ENCODE peak calls at places on chromosomes 4 and X, in four cellular contexts. One of them, this sample, is unnamed.
A peak's percentile ranks its signal among the peaks of the same experiment; 100 is the strongest.

GRCh38 chrX:31279359-31279758 is 207.5 kb upstream of the FTHL17 start:
- DNase-seq in stimulated activated naive B cell treated with anti-CD40 and anti-IgM and Interleukin-4, amounts not matched to agents 10 μg/mL and 1 μg/mL and 100 μg/mL, for 72 hours: no peak
- DNase-seq in hippocampal formation: no peak
- DNase-seq in progenitor cell of endocrine pancreas: no peak
- DNase-seq in this sample: peak; percentile 90

GRCh38 chrX:154840856-154841255 is 6.4 kb upstream of the SMIM9 start:
- DNase-seq in stimulated activated naive B cell treated with anti-CD40 and anti-IgM and Interleukin-4, amounts not matched to agents 10 μg/mL and 1 μg/mL and 100 μg/mL, for 72 hours: no peak
- DNase-seq in hippocampal formation: peak; percentile 1
- DNase-seq in progenitor cell of endocrine pancreas: no peak
- DNase-seq in this sample: peak; percentile 43

GRCh38 chrX:30282527-30282926 is 26.7 kb downstream of the NR0B1 start:
- DNase-seq in stimulated activated naive B cell treated with anti-CD40 and anti-IgM and Interleukin-4, amounts not matched to agents 10 μg/mL and 1 μg/mL and 100 μg/mL, for 72 hours: no peak
- DNase-seq in hippocampal formation: no peak
- DNase-seq in progenitor cell of endocrine pancreas: no peak
- DNase-seq in this sample: peak; percentile 55

GRCh38 chrX:66872771-66873170 is 233.9 kb upstream of the EDA2R start:
- DNase-seq in stimulated activated naive B cell treated with anti-CD40 and anti-IgM and Interleukin-4, amounts not matched to agents 10 μg/mL and 1 μg/mL and 100 μg/mL, for 72 hours: no peak
- DNase-seq in hippocampal formation: no peak
- DNase-seq in progenitor cell of endocrine pancreas: no peak
- DNase-seq in this sample: no peak

GRCh38 chrX:151973851-151974335 is 583 bp downstream of the GABRE start:
- DNase-seq in stimulated activated naive B cell treated with anti-CD40 and anti-IgM and Interleukin-4, amounts not matched to agents 10 μg/mL and 1 μg/mL and 100 μg/mL, for 72 hours: no peak
- DNase-seq in hippocampal formation: no peak
- DNase-seq in progenitor cell of endocrine pancreas: no peak
- DNase-seq in this sample: peak; percentile 26

GRCh38 chr4:139934336-139934735 is 219.6 kb downstream of the MAML3 start:
- DNase-seq in stimulated activated naive B cell treated with anti-CD40 and anti-IgM and Interleukin-4, amounts not matched to agents 10 μg/mL and 1 μg/mL and 100 μg/mL, for 72 hours: no peak
- DNase-seq in hippocampal formation: no peak
- DNase-seq in progenitor cell of endocrine pancreas: no peak
- DNase-seq in this sample: peak; percentile 16

GRCh38 chrX:70479197-70479969 is 34.7 kb downstream of the DLG3 start:
- DNase-seq in stimulated activated naive B cell treated with anti-CD40 and anti-IgM and Interleukin-4, amounts not matched to agents 10 μg/mL and 1 μg/mL and 100 μg/mL, for 72 hours: no peak
- DNase-seq in hippocampal formation: no peak
- DNase-seq in progenitor cell of endocrine pancreas: no peak
- DNase-seq in this sample: peak; percentile 78

GRCh38 chr4:18686338-18687039 is 664.9 kb upstream of the LCORL start:
- DNase-seq in stimulated activated naive B cell treated with anti-CD40 and anti-IgM and Interleukin-4, amounts not matched to agents 10 μg/mL and 1 μg/mL and 100 μg/mL, for 72 hours: no peak
- DNase-seq in hippocampal formation: no peak
- DNase-seq in progenitor cell of endocrine pancreas: no peak
- DNase-seq in this sample: no peak

GRCh38 chr4:17688011-17688441 is 73.6 kb downstream of the MED28 start:
- DNase-seq in stimulated activated naive B cell treated with anti-CD40 and anti-IgM and Interleukin-4, amounts not matched to agents 10 μg/mL and 1 μg/mL and 100 μg/mL, for 72 hours: no peak
- DNase-seq in hippocampal formation: no peak
- DNase-seq in progenitor cell of endocrine pancreas: no peak
- DNase-seq in this sample: no peak

GRCh38 chr4:28179126-28179525 is 1318.5 kb downstream of the STIM2 start:
- DNase-seq in stimulated activated naive B cell treated with anti-CD40 and anti-IgM and Interleukin-4, amounts not matched to agents 10 μg/mL and 1 μg/mL and 100 μg/mL, for 72 hours: no peak
- DNase-seq in hippocampal formation: no peak
- DNase-seq in progenitor cell of endocrine pancreas: no peak
- DNase-seq in this sample: peak; percentile 15

GRCh38 chrX:24145340-24146186 is 4.0 kb upstream of the ZFX start:
- DNase-seq in stimulated activated naive B cell treated with anti-CD40 and anti-IgM and Interleukin-4, amounts not matched to agents 10 μg/mL and 1 μg/mL and 100 μg/mL, for 72 hours: no peak
- DNase-seq in hippocampal formation: no peak
- DNase-seq in progenitor cell of endocrine pancreas: no peak
- DNase-seq in this sample: peak; percentile 69

GRCh38 chr4:112287258-112287873 is 1.7 kb upstream of the TIFA start:
- DNase-seq in stimulated activated naive B cell treated with anti-CD40 and anti-IgM and Interleukin-4, amounts not matched to agents 10 μg/mL and 1 μg/mL and 100 μg/mL, for 72 hours: no peak
- DNase-seq in hippocampal formation: no peak
- DNase-seq in progenitor cell of endocrine pancreas: no peak
- DNase-seq in this sample: no peak

GRCh38 chrX:148874621-148875020 is 374.2 kb downstream of the AFF2 start:
- DNase-seq in stimulated activated naive B cell treated with anti-CD40 and anti-IgM and Interleukin-4, amounts not matched to agents 10 μg/mL and 1 μg/mL and 100 μg/mL, for 72 hours: no peak
- DNase-seq in hippocampal formation: no peak
- DNase-seq in progenitor cell of endocrine pancreas: no peak
- DNase-seq in this sample: no peak

GRCh38 chr4:176393306-176394013 is 73.7 kb downstream of the SPCS3 start:
- DNase-seq in stimulated activated naive B cell treated with anti-CD40 and anti-IgM and Interleukin-4, amounts not matched to agents 10 μg/mL and 1 μg/mL and 100 μg/mL, for 72 hours: no peak
- DNase-seq in hippocampal formation: no peak
- DNase-seq in progenitor cell of endocrine pancreas: no peak
- DNase-seq in this sample: no peak

GRCh38 chr4:83067058-83067639 is 32.2 kb downstream of the COPS4 start:
- DNase-seq in stimulated activated naive B cell treated with anti-CD40 and anti-IgM and Interleukin-4, amounts not matched to agents 10 μg/mL and 1 μg/mL and 100 μg/mL, for 72 hours: no peak
- DNase-seq in hippocampal formation: no peak
- DNase-seq in progenitor cell of endocrine pancreas: no peak
- DNase-seq in this sample: no peak

GRCh38 chr4:174423257-174423944 is 98.9 kb downstream of the HPGD start:
- DNase-seq in stimulated activated naive B cell treated with anti-CD40 and anti-IgM and Interleukin-4, amounts not matched to agents 10 μg/mL and 1 μg/mL and 100 μg/mL, for 72 hours: no peak
- DNase-seq in hippocampal formation: no peak
- DNase-seq in progenitor cell of endocrine pancreas: no peak
- DNase-seq in this sample: peak; percentile 99

GRCh38 chr4:125787707-125788106 is 473.0 kb downstream of the FAT4 start:
- DNase-seq in stimulated activated naive B cell treated with anti-CD40 and anti-IgM and Interleukin-4, amounts not matched to agents 10 μg/mL and 1 μg/mL and 100 μg/mL, for 72 hours: no peak
- DNase-seq in hippocampal formation: no peak
- DNase-seq in progenitor cell of endocrine pancreas: no peak
- DNase-seq in this sample: no peak

GRCh38 chrX:13428055-13428786 is 108.4 kb upstream of the ATXN3L start:
- DNase-seq in stimulated activated naive B cell treated with anti-CD40 and anti-IgM and Interleukin-4, amounts not matched to agents 10 μg/mL and 1 μg/mL and 100 μg/mL, for 72 hours: peak; percentile 16
- DNase-seq in hippocampal formation: no peak
- DNase-seq in progenitor cell of endocrine pancreas: no peak
- DNase-seq in this sample: peak; percentile 94

GRCh38 chrX:20224814-20225487 is 41.8 kb downstream of the RPS6KA3 start:
- DNase-seq in stimulated activated naive B cell treated with anti-CD40 and anti-IgM and Interleukin-4, amounts not matched to agents 10 μg/mL and 1 μg/mL and 100 μg/mL, for 72 hours: no peak
- DNase-seq in hippocampal formation: no peak
- DNase-seq in progenitor cell of endocrine pancreas: no peak
- DNase-seq in this sample: peak; percentile 32

GRCh38 chrX:108072746-108073145 is 18.6 kb downstream of the PSMD10 start:
- DNase-seq in stimulated activated naive B cell treated with anti-CD40 and anti-IgM and Interleukin-4, amounts not matched to agents 10 μg/mL and 1 μg/mL and 100 μg/mL, for 72 hours: no peak
- DNase-seq in hippocampal formation: no peak
- DNase-seq in progenitor cell of endocrine pancreas: no peak
- DNase-seq in this sample: no peak

GRCh38 chrX:130330706-130331105 is 9.0 kb upstream of the SLC25A14 start:
- DNase-seq in stimulated activated naive B cell treated with anti-CD40 and anti-IgM and Interleukin-4, amounts not matched to agents 10 μg/mL and 1 μg/mL and 100 μg/mL, for 72 hours: peak; percentile 16
- DNase-seq in hippocampal formation: peak; percentile 1
- DNase-seq in progenitor cell of endocrine pancreas: peak; percentile 29
- DNase-seq in this sample: peak; percentile 28

GRCh38 chr4:30605616-30606015 is 114.6 kb upstream of the PCDH7 start:
- DNase-seq in stimulated activated naive B cell treated with anti-CD40 and anti-IgM and Interleukin-4, amounts not matched to agents 10 μg/mL and 1 μg/mL and 100 μg/mL, for 72 hours: no peak
- DNase-seq in hippocampal formation: no peak
- DNase-seq in progenitor cell of endocrine pancreas: no peak
- DNase-seq in this sample: no peak

GRCh38 chr4:3046149-3046548 is 28.2 kb downstream of the HTT-AS start:
- DNase-seq in stimulated activated naive B cell treated with anti-CD40 and anti-IgM and Interleukin-4, amounts not matched to agents 10 μg/mL and 1 μg/mL and 100 μg/mL, for 72 hours: peak; percentile 68
- DNase-seq in hippocampal formation: no peak
- DNase-seq in progenitor cell of endocrine pancreas: no peak
- DNase-seq in this sample: no peak

GRCh38 chr4:44446801-44447562 is 1.6 kb downstream of the KCTD8 start:
- DNase-seq in stimulated activated naive B cell treated with anti-CD40 and anti-IgM and Interleukin-4, amounts not matched to agents 10 μg/mL and 1 μg/mL and 100 μg/mL, for 72 hours: no peak
- DNase-seq in hippocampal formation: no peak
- DNase-seq in progenitor cell of endocrine pancreas: peak; percentile 12
- DNase-seq in this sample: no peak

GRCh38 chr4:147773261-147774184 is 41.6 kb downstream of the ARHGAP10 start:
- DNase-seq in stimulated activated naive B cell treated with anti-CD40 and anti-IgM and Interleukin-4, amounts not matched to agents 10 μg/mL and 1 μg/mL and 100 μg/mL, for 72 hours: no peak
- DNase-seq in hippocampal formation: no peak
- DNase-seq in progenitor cell of endocrine pancreas: no peak
- DNase-seq in this sample: peak; percentile 58

GRCh38 chr4:180542445-180543100 is 1700.6 kb upstream of the TENM3 start:
- DNase-seq in stimulated activated naive B cell treated with anti-CD40 and anti-IgM and Interleukin-4, amounts not matched to agents 10 μg/mL and 1 μg/mL and 100 μg/mL, for 72 hours: no peak
- DNase-seq in hippocampal formation: no peak
- DNase-seq in progenitor cell of endocrine pancreas: no peak
- DNase-seq in this sample: peak; percentile 36

GRCh38 chr4:973431-974397 is at the start of gene DGKQ:
- DNase-seq in stimulated activated naive B cell treated with anti-CD40 and anti-IgM and Interleukin-4, amounts not matched to agents 10 μg/mL and 1 μg/mL and 100 μg/mL, for 72 hours: peak; percentile 78
- DNase-seq in hippocampal formation: peak; percentile 84
- DNase-seq in progenitor cell of endocrine pancreas: peak; percentile 78
- DNase-seq in this sample: no peak

GRCh38 chr4:140326395-140326993 is 47.0 kb upstream of the SCOC start:
- DNase-seq in stimulated activated naive B cell treated with anti-CD40 and anti-IgM and Interleukin-4, amounts not matched to agents 10 μg/mL and 1 μg/mL and 100 μg/mL, for 72 hours: no peak
- DNase-seq in hippocampal formation: peak; percentile 70
- DNase-seq in progenitor cell of endocrine pancreas: no peak
- DNase-seq in this sample: peak; percentile 46

GRCh38 chr4:185881427-185881826 is 69.4 kb upstream of the SORBS2 start:
- DNase-seq in stimulated activated naive B cell treated with anti-CD40 and anti-IgM and Interleukin-4, amounts not matched to agents 10 μg/mL and 1 μg/mL and 100 μg/mL, for 72 hours: no peak
- DNase-seq in hippocampal formation: no peak
- DNase-seq in progenitor cell of endocrine pancreas: no peak
- DNase-seq in this sample: no peak

GRCh38 chrX:94053575-94053974 is 379.6 kb downstream of the FAM133A start:
- DNase-seq in stimulated activated naive B cell treated with anti-CD40 and anti-IgM and Interleukin-4, amounts not matched to agents 10 μg/mL and 1 μg/mL and 100 μg/mL, for 72 hours: no peak
- DNase-seq in hippocampal formation: no peak
- DNase-seq in progenitor cell of endocrine pancreas: no peak
- DNase-seq in this sample: peak; percentile 88